ENCODE peak calls at places on chromosomes 3 and 15, in eight cellular contexts. Q is stomach, L is cardiac muscle cell, X is right cardiac atrium, D is Karpas-422, G is GM23248, Z is lung, C is thyroid gland. H is an unnamed sample.
A peak's percentile ranks its signal among the peaks of the same experiment; 100 is the strongest.

GRCh38 chr15:95152741-95153140 is 921.4 kb downstream of the MCTP2 start:
- DNase-seq in Q (no peak), L (no peak), X (no peak), D (no peak), G (no peak), Z (no peak), C (no peak), H (no peak)

GRCh38 chr3:63333815-63334214 is 55.7 kb downstream of the SYNPR start:
- DNase-seq in Q (no peak), L (peak; percentile 26), X (no peak), D (peak; percentile 52), G (peak; percentile 46), Z (no peak), C (no peak), H (no peak)

GRCh38 chr3:32175607-32176197 is 62.8 kb upstream of the CMTM8 start:
- DNase-seq in Q (peak; percentile 49), L (peak; percentile 78), X (no peak), D (peak; percentile 88), G (peak; percentile 87), Z (no peak), C (peak; percentile 36), H (peak; percentile 38)

GRCh38 chr15:45734244-45734643 is 99.4 kb downstream of the SQOR start:
- DNase-seq in Q (no peak), L (no peak), X (no peak), D (peak; percentile 75), G (no peak), Z (no peak), C (no peak), H (no peak)

GRCh38 chr3:54696313-54696712 is 231.5 kb downstream of the LRTM1 start:
- DNase-seq in Q (no peak), L (no peak), X (no peak), D (no peak), G (no peak), Z (no peak), C (no peak), H (no peak)

GRCh38 chr3:43691120-43692002 is 623 bp downstream of the ABHD5 start:
- DNase-seq in Q (peak; percentile 84), L (peak; percentile 57), X (peak; percentile 74), D (peak; percentile 56), G (peak; percentile 65), Z (peak; percentile 87), C (peak; percentile 93), H (peak; percentile 69)

GRCh38 chr3:194736896-194737600 is 51.4 kb downstream of the FAM43A start:
- DNase-seq in Q (no peak), L (no peak), X (no peak), D (peak; percentile 96), G (no peak), Z (no peak), C (no peak), H (no peak)

GRCh38 chr15:58269455-58270414 is 131.6 kb downstream of the AQP9 start:
- DNase-seq in Q (no peak), L (peak; percentile 80), X (no peak), D (peak; percentile 78), G (peak; percentile 77), Z (no peak), C (peak; percentile 42), H (peak; percentile 54)

GRCh38 chr15:48607846-48608245 is 37.7 kb downstream of the FBN1 start:
- DNase-seq in Q (no peak), L (no peak), X (no peak), D (no peak), G (no peak), Z (no peak), C (no peak), H (no peak)

GRCh38 chr15:100889359-100890058 is 9.9 kb downstream of the ALDH1A3 start:
- DNase-seq in Q (no peak), L (peak; percentile 85), X (peak; percentile 74), D (no peak), G (peak; percentile 92), Z (peak; percentile 38), C (peak; percentile 73), H (peak; percentile 80)

DNA sequence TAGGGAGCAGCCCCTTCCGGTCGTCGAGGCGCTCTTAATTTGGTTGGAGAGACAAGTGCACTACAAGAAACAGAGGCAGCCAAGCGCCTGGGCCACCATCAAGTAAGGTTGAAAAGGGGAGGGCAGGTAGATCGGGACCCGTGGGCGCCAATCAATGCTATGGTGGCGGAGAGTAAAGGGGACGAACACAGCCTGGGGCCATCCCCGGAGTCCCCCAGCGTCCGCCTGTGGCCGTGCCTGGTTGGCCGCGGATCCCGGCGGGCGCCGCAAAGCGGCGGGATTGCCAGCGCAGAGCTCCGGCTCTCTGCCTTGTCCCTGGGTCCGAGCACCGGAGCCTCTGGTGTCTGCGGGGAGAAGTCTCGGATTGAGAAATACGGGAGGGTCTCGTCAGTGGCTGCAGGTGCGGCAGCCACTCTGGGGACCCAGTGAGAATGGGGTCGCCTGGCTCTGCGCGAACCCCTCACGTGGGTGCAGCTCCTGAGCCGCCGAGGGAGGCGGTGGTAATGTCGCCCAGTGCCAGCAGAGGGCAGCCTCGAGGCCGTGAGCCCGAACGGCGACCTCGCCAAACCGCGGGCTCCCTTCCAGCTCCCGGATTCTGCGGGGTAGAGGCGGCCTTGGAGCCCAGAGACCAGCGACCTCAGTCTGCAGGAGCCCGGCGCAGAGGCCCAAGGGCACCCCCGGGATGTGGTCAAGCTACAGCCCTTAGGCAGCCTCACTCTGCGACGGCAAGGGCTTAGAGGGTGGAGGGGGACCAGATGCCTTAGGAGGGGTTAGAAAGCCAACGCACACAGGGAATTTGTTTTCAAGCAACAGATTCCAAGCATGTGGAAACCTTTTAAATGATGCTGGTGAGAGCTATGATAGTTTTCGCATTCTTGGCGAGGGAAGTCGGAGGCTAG is 10.8 kb downstream of the FOXL2 start:
- DNase-seq in Q (peak; percentile 80), L (peak; percentile 69), X (peak; percentile 80), D (peak; percentile 64), G (peak; percentile 76), Z (peak; percentile 67), C (peak; percentile 68), H (peak; percentile 40)
- H3K4me3 ChIP-seq in Q (peak overlapping the region; percentile 31), L (peak overlapping the region; percentile 23), X (peak overlapping the region; percentile 4), D (no peak overlapping the region), G (peak overlapping the region; percentile 71), Z (no peak overlapping the region), C (no peak overlapping the region), H (peak overlapping the region; percentile 28)

GRCh38 chr3:147652682-147653081 is 243.5 kb downstream of the ZIC1 start:
- DNase-seq in Q (no peak), L (no peak), X (no peak), D (no peak), G (peak; percentile 59), Z (no peak), C (no peak), H (no peak)
- H3K27ac ChIP-seq in Q (no peak overlapping the region), L (peak overlapping the region; percentile 42), X (no peak overlapping the region), D (no peak overlapping the region), G (peak overlapping the region; percentile 51), Z (peak overlapping the region; percentile 4), C (no peak overlapping the region), H (no peak overlapping the region)

GRCh38 chr3:12875857-12876451 is 34.6 kb upstream of the RPL32 start:
- DNase-seq in Q (peak; percentile 62), L (peak; percentile 54), X (peak; percentile 61), D (no peak), G (peak; percentile 24), Z (no peak), C (peak; percentile 27), H (no peak)
- H3K4me3 ChIP-seq in Q (peak overlapping the region; percentile 38), L (no peak overlapping the region), X (no peak overlapping the region), D (no peak overlapping the region), G (no peak overlapping the region), Z (no peak overlapping the region), C (no peak overlapping the region), H (peak overlapping the region; percentile 16)

GRCh38 chr3:11246663-11246970 is 25.6 kb upstream of the ATG7 start:
- DNase-seq in Q (no peak), L (no peak), X (no peak), D (no peak), G (no peak), Z (no peak), C (no peak), H (no peak)
- H3K27ac ChIP-seq in Q (no peak overlapping the region), L (no peak overlapping the region), X (no peak overlapping the region), D (no peak overlapping the region), G (no peak overlapping the region), Z (no peak overlapping the region), C (no peak overlapping the region), H (no peak overlapping the region)

GRCh38 chr3:177193706-177194268 is 3.5 kb downstream of the TBL1XR1 start:
- DNase-seq in Q (no peak), L (no peak), X (no peak), D (no peak), G (no peak), Z (no peak), C (no peak), H (no peak)
- H3K4me3 ChIP-seq in Q (no peak overlapping the region), L (peak overlapping the region; percentile 3), X (peak overlapping the region; percentile 23), D (no peak overlapping the region), G (no peak overlapping the region), Z (no peak overlapping the region), C (no peak overlapping the region), H (peak overlapping the region; percentile 100)

DNA sequence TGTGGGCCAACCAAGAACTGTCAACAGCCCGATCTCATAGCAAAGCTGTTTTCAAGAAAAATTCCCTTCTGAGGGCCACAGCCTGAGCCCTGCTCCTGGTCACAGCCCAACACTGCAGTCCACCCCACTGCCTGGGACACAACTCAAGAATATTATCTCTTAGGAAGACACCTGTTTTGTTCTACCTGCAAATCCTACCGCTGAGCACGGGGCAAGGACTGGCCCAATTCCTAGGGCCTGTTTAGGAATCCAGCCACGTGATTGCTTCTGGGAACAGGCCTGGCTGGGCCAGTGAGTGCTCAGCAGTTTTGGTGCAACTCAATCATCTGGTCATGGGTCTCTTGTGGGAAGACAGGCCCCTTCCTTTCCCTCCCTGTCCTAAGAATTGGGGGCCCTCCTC is 8.3 kb downstream of the ISLR2 start:
- DNase-seq in Q (no peak), L (no peak), X (no peak), D (no peak), G (no peak), Z (no peak), C (no peak), H (no peak)
- H3K27ac ChIP-seq in Q (no peak overlapping the region), L (no peak overlapping the region), X (no peak overlapping the region), D (no peak overlapping the region), G (no peak overlapping the region), Z (no peak overlapping the region), C (no peak overlapping the region), H (no peak overlapping the region)

H was measured in prostate gland.